ENCODE peak calls at places on chromosomes 11 and 22, in eight cellular contexts. R is stomach; I is activated CD4-positive, CD25-positive, alpha-beta regulatory T cell; J is ACHN; K is central memory CD4-positive, alpha-beta T cell; F is IMR-90; H is stimulated activated CD4-positive, alpha-beta T cell treated with anti-CD3 and anti-CD28 coated beads, TNF-alpha, amount 100 ng/mL, for 48 hours; Z is HFF-Myc. S is an unnamed sample.

GRCh38 chr11:50170115-50170514 is 137.4 kb downstream of the OR4C45 start:
- DNase-seq in H (no peak), K (no peak), Z (no peak), I (no peak), F (no peak), R (no peak), J (no peak), S (no peak)

GRCh38 chr11:46346886-46347636 is at the start of gene DGKZ:
- DNase-seq in K (peak; percentile 95), J (peak; percentile 79), I (peak; percentile 75), Z (no peak), H (peak; percentile 80), R (peak; percentile 92), F (peak; percentile 74), S (peak; percentile 87)

GRCh38 chr11:6538456-6538855 is 41.4 kb downstream of the DNHD1 start:
- DNase-seq in J (no peak), R (no peak), F (no peak), H (no peak), K (no peak), I (no peak), Z (no peak), S (no peak)

GRCh38 chr11:112584674-112585073 is 324.0 kb upstream of the PLET1 start:
- DNase-seq in Z (no peak), F (no peak), H (no peak), I (no peak), J (no peak), R (no peak), K (no peak), S (no peak)

GRCh38 chr11:44623716-44624491 is 58.4 kb downstream of the CD82 start:
- DNase-seq in R (peak; percentile 24), I (no peak), K (no peak), J (no peak), H (no peak), F (peak; percentile 43), Z (no peak), S (peak; percentile 3)

GRCh38 chr22:30159561-30160353 is 79.5 kb downstream of the HORMAD2 start:
- DNase-seq in R (no peak), J (peak; percentile 58), H (no peak), Z (peak; percentile 29), F (peak; percentile 86), K (no peak), I (no peak), S (peak; percentile 48)

GRCh38 chr11:9566561-9567063 is 6.9 kb upstream of the WEE1 start:
- DNase-seq in Z (no peak), F (peak; percentile 88), I (no peak), R (no peak), K (no peak), H (no peak), J (peak; percentile 13), S (no peak)

GRCh38 chr22:30423296-30423958 is 2.1 kb upstream of the MTFP1 start:
- DNase-seq in Z (no peak), R (no peak), J (no peak), I (no peak), H (peak; percentile 44), K (no peak), F (no peak), S (peak; percentile 33)

GRCh38 chr11:2517016-2517385 is 72.2 kb downstream of the KCNQ1 start:
- DNase-seq in J (no peak), K (no peak), F (no peak), R (no peak), Z (no peak), I (no peak), H (no peak), S (no peak)

GRCh38 chr11:33475999-33476398 is 218.8 kb downstream of the HIPK3 start:
- DNase-seq in J (no peak), I (no peak), Z (no peak), H (no peak), F (peak; percentile 57), K (no peak), R (peak; percentile 29), S (peak; percentile 36)

GRCh38 chr11:76704171-76704948 is 33.8 kb upstream of the LRRC32 start:
- DNase-seq in K (no peak), J (no peak), H (no peak), R (no peak), F (no peak), Z (no peak), I (no peak), S (no peak)

GRCh38 chr22:39527481-39527961 is 5.0 kb downstream of the RPS19BP1 start:
- DNase-seq in R (peak; percentile 59), I (no peak), K (no peak), H (no peak), F (peak; percentile 27), J (no peak), Z (no peak), S (peak; percentile 69)

GRCh38 chr11:6900327-6900999 is 8.2 kb upstream of the OR2D2 start:
- DNase-seq in R (no peak), H (no peak), I (no peak), F (peak; percentile 8), J (no peak), Z (no peak), K (no peak), S (no peak)

GRCh38 chr22:46116491-46116958 is 33.8 kb upstream of the PPARA start:
- DNase-seq in I (peak; percentile 83), H (peak; percentile 91), R (peak; percentile 96), F (peak; percentile 73), J (peak; percentile 82), Z (peak; percentile 47), K (peak; percentile 70), S (peak; percentile 94)

GRCh38 chr11:96905084-96905641 is 515.4 kb downstream of the JRKL start:
- DNase-seq in K (no peak), R (no peak), H (no peak), I (no peak), J (no peak), F (no peak), Z (no peak), S (no peak)

GRCh38 chr11:298406-299065 is 790 bp downstream of the IFITM5 start:
- DNase-seq in Z (no peak), I (no peak), R (no peak), K (no peak), F (no peak), J (no peak), H (no peak), S (no peak)

GRCh38 chr11:2444301-2445106 is at the start of the genes KCNQ1 and TRPM5:
- DNase-seq in I (peak; percentile 75), R (peak; percentile 88), K (peak; percentile 59), Z (no peak), J (peak; percentile 47), F (no peak), H (peak; percentile 86), S (peak; percentile 34)

GRCh38 chr11:40289370-40289769 is 1170.1 kb downstream of the LRRC4C start:
- DNase-seq in Z (no peak), K (no peak), R (no peak), H (no peak), F (no peak), J (no peak), I (no peak), S (no peak)

GRCh38 chr11:30131535-30131934 is 99.3 kb upstream of the FSHB start:
- DNase-seq in I (no peak), F (no peak), H (no peak), J (no peak), Z (no peak), K (no peak), R (no peak), S (no peak)

GRCh38 chr11:13225058-13226001 is 52.3 kb upstream of the BMAL1 start:
- DNase-seq in Z (no peak), H (no peak), F (no peak), K (no peak), I (no peak), R (no peak), J (peak; percentile 41), S (no peak)

GRCh38 chr11:61254403-61255025 is 13.5 kb downstream of the PGA5 start:
- DNase-seq in K (peak; percentile 19), H (peak; percentile 60), Z (peak; percentile 39), I (peak; percentile 50), J (peak; percentile 53), R (peak; percentile 68), F (peak; percentile 52), S (peak; percentile 44)

GRCh38 chr11:15653191-15653590 is 538.5 kb downstream of the INSC start:
- DNase-seq in Z (no peak), R (no peak), K (no peak), H (no peak), I (no peak), J (no peak), F (no peak), S (no peak)

GRCh38 chr11:12813371-12814225 is 139.4 kb downstream of the TEAD1 start:
- DNase-seq in J (no peak), I (no peak), R (peak; percentile 39), F (peak; percentile 88), Z (no peak), K (no peak), H (no peak), S (no peak)

GRCh38 chr11:125333354-125334077 is 162.5 kb downstream of the FEZ1 start:
- DNase-seq in H (no peak), J (no peak), Z (no peak), K (no peak), R (no peak), I (no peak), F (no peak), S (no peak)

GRCh38 chr11:70065318-70066135 is 12.6 kb upstream of the ANO1 start:
- DNase-seq in F (no peak), J (no peak), I (no peak), H (no peak), R (no peak), Z (no peak), K (no peak), S (no peak)

GRCh38 chr11:123261345-123262106 is 66.5 kb upstream of the CLMP start:
- DNase-seq in J (peak; percentile 75), H (peak; percentile 76), I (peak; percentile 37), F (peak; percentile 67), R (peak; percentile 84), K (peak; percentile 22), Z (peak; percentile 35), S (peak; percentile 54)

GRCh38 chr11:105000797-105001196 is 22.2 kb downstream of the CASP5 start:
- DNase-seq in I (peak; percentile 20), H (peak; percentile 40), J (peak; percentile 12), R (peak; percentile 29), Z (no peak), K (peak; percentile 38), F (no peak), S (no peak)

GRCh38 chr11:115473167-115473566 is 31.0 kb downstream of the CADM1 start:
- DNase-seq in Z (no peak), I (no peak), J (no peak), R (no peak), K (no peak), H (no peak), F (no peak), S (no peak)

GRCh38 chr11:57546869-57547518 is 9.6 kb downstream of the SMTNL1 start:
- DNase-seq in R (no peak), H (no peak), Z (no peak), I (no peak), J (peak; percentile 31), F (peak; percentile 72), K (no peak), S (no peak)

GRCh38 chr11:35357893-35358292 is 61.5 kb downstream of the SLC1A2 start:
- DNase-seq in I (no peak), K (no peak), J (peak; percentile 39), Z (no peak), R (no peak), H (no peak), F (peak; percentile 81), S (no peak)

GRCh38 chr11:134466035-134466908 is 54.2 kb upstream of the B3GAT1 start:
- DNase-seq in H (no peak), J (no peak), Z (no peak), I (no peak), R (peak; percentile 66), F (no peak), K (no peak), S (no peak)

GRCh38 chr22:44691796-44692661 is 10.0 kb upstream of the PRR5 start:
- DNase-seq in K (no peak), R (no peak), Z (no peak), I (no peak), J (no peak), H (no peak), F (no peak), S (peak; percentile 24)

GRCh38 chr11:18731949-18732821 is 6.2 kb upstream of the IGSF22 start:
- DNase-seq in K (peak; percentile 53), F (peak; percentile 38), J (peak; percentile 32), R (peak; percentile 63), Z (no peak), I (peak; percentile 63), H (peak; percentile 47), S (peak; percentile 41)

GRCh38 chr11:79404325-79404724 is 36.5 kb downstream of the TENM4 start:
- DNase-seq in I (no peak), K (no peak), H (no peak), F (peak; percentile 73), R (no peak), J (no peak), Z (no peak), S (no peak)